ENCODE peak calls at places on chromosome 18, in ten cellular contexts. L is Calu3; N is activated CD8-positive, alpha-beta memory T cell treated with anti-CD3 and anti-CD28 coated beads, Interleukin-2, amount 50 U/mL, for 48 hours; Z is stimulated activated CD8-positive, alpha-beta memory T cell treated with anti-CD3 and anti-CD28 coated beads, Interleukin-4, amount 100 ng/mL, for 24 hours; C is epithelial cell of esophagus; Q is brain microvascular endothelial cell; O is mucosa of descending colon; S is CD8-positive, alpha-beta memory T cell; V is GM20000; W is K562. G is an unnamed sample.

GRCh38 chr18:21632393-21632792 is 20.3 kb downstream of the SNRPD1 start:
- DNase-seq in L (no peak), N (no peak), Z (no peak), C (no peak), Q (no peak), O (no peak), S (no peak), V (no peak), W (no peak), G (no peak)

GRCh38 chr18:3367491-3368091 is 82.4 kb upstream of the TGIF1 start:
- DNase-seq in L (no peak), N (no peak), Z (no peak), C (no peak), Q (peak; percentile 6), O (no peak), S (no peak), V (no peak), W (no peak), G (no peak)

GRCh38 chr18:57438669-57439616 is 3.8 kb downstream of the ONECUT2 start:
- DNase-seq in L (peak; percentile 17), N (no peak), Z (no peak), C (no peak), Q (no peak), O (no peak), S (no peak), V (peak; percentile 32), W (no peak), G (no peak)

GRCh38 chr18:48922801-48923730 is 27.7 kb downstream of the SMAD7 start:
- DNase-seq in L (no peak), N (no peak), Z (no peak), C (peak; percentile 49), Q (peak; percentile 63), O (peak; percentile 77), S (peak; percentile 49), V (no peak), W (peak; percentile 71), G (no peak)

GRCh38 chr18:73739098-73739497 is 408.5 kb downstream of the FBXO15 start:
- DNase-seq in L (no peak), N (no peak), Z (no peak), C (peak; percentile 47), Q (no peak), O (no peak), S (no peak), V (no peak), W (no peak), G (no peak)

GRCh38 chr18:23779696-23780303 is 90.5 kb downstream of the LAMA3 start:
- DNase-seq in L (no peak), N (no peak), Z (no peak), C (peak; percentile 26), Q (peak; percentile 36), O (no peak), S (no peak), V (no peak), W (no peak), G (no peak)

GRCh38 chr18:72541871-72542690 is 2.1 kb downstream of the CBLN2 start:
- DNase-seq in L (no peak), N (no peak), Z (no peak), C (peak; percentile 8), Q (no peak), O (no peak), S (no peak), V (no peak), W (no peak), G (peak; percentile 81)

GRCh38 chr18:11066038-11066437 is 83.3 kb downstream of the PIEZO2 start:
- DNase-seq in L (no peak), N (no peak), Z (no peak), C (no peak), Q (no peak), O (no peak), S (no peak), V (no peak), W (no peak), G (no peak)